ENCODE peak calls at places on chromosome 22, in four cellular contexts. One of them, this sample, is unnamed. For H3K36me3, the result is how much of the 10 kb centered on the place peaks cover.

GRCh38 chr22:24305260-24305692 is 34.6 kb downstream of the SPECC1L start:
- DNase-seq in right atrium auricular region: no peak
- DNase-seq in heart right ventricle: no peak
- DNase-seq in fibroblast of lung: peak
- DNase-seq in this sample: no peak

GRCh38 chr22:20549232-20549841 is 41.9 kb downstream of the MED15 start:
- DNase-seq in fibroblast of lung: peak
- DNase-seq in heart right ventricle: no peak
- DNase-seq in right atrium auricular region: no peak
- DNase-seq in this sample: no peak

GRCh38 chr22:28955817-28956216 is 72.4 kb downstream of the ZNRF3 start:
- DNase-seq in right atrium auricular region: no peak
- DNase-seq in fibroblast of lung: peak
- DNase-seq in heart right ventricle: no peak
- DNase-seq in this sample: no peak

GRCh38 chr22:38700271-38700788 is 413 bp downstream of the JOSD1 start:
- DNase-seq in heart right ventricle: peak
- DNase-seq in fibroblast of lung: no peak
- DNase-seq in right atrium auricular region: peak
- DNase-seq in this sample: no peak

GRCh38 chr22:45172872-45173585 is 9.3 kb downstream of the NUP50 start:
- DNase-seq in right atrium auricular region: no peak
- DNase-seq in fibroblast of lung: no peak
- DNase-seq in heart right ventricle: no peak
- DNase-seq in this sample: no peak

GRCh38 chr22:40210814-40211213 is 33.1 kb downstream of the TNRC6B start:
- DNase-seq in fibroblast of lung: no peak
- DNase-seq in right atrium auricular region: no peak
- DNase-seq in heart right ventricle: no peak
- DNase-seq in this sample: no peak

GRCh38 chr22:43308451-43309235 is 34.5 kb downstream of the SCUBE1 start:
- DNase-seq in heart right ventricle: no peak
- DNase-seq in right atrium auricular region: no peak
- DNase-seq in fibroblast of lung: no peak
- DNase-seq in this sample: no peak

GRCh38 chr22:23752090-23752691 is 1.3 kb upstream of the ZNF70 start:
- DNase-seq in heart right ventricle: no peak
- DNase-seq in fibroblast of lung: no peak
- DNase-seq in right atrium auricular region: no peak
- DNase-seq in this sample: no peak

GRCh38 chr22:27825174-27825573 is 23.6 kb upstream of the MN1 start:
- DNase-seq in right atrium auricular region: no peak
- DNase-seq in heart right ventricle: no peak
- DNase-seq in fibroblast of lung: no peak
- DNase-seq in this sample: no peak

GRCh38 chr22:19962246-19962908 is 20.8 kb upstream of the TXNRD2 start:
- DNase-seq in right atrium auricular region: no peak
- DNase-seq in heart right ventricle: peak
- DNase-seq in fibroblast of lung: peak
- DNase-seq in this sample: no peak

GRCh38 chr22:38871360-38872171 is 450 bp downstream of the CBX6 start:
- DNase-seq in heart right ventricle: no peak
- DNase-seq in right atrium auricular region: peak
- DNase-seq in fibroblast of lung: no peak
- DNase-seq in this sample: no peak

GRCh38 chr22:41040483-41040882 is 51.9 kb upstream of the EP300 start:
- DNase-seq in heart right ventricle: no peak
- DNase-seq in right atrium auricular region: no peak
- DNase-seq in fibroblast of lung: no peak
- DNase-seq in this sample: no peak

GRCh38 chr22:19880786-19881569 is 26.3 kb upstream of the GNB1L start:
- DNase-seq in right atrium auricular region: peak
- DNase-seq in heart right ventricle: no peak
- DNase-seq in fibroblast of lung: peak
- DNase-seq in this sample: peak

GRCh38 chr22:22462813-22463567 is 45.6 kb downstream of the ZNF280B start:
- DNase-seq in heart right ventricle: no peak
- DNase-seq in fibroblast of lung: no peak
- DNase-seq in right atrium auricular region: no peak
- DNase-seq in this sample: no peak

GRCh38 chr22:40714514-40714966 is 35.3 kb downstream of the MCHR1 start:
- DNase-seq in right atrium auricular region: no peak
- DNase-seq in fibroblast of lung: peak
- DNase-seq in heart right ventricle: no peak
- DNase-seq in this sample: peak

GRCh38 chr22:33914699-33915098 is 5.6 kb downstream of the LARGE1 start:
- DNase-seq in fibroblast of lung: no peak
- DNase-seq in right atrium auricular region: no peak
- DNase-seq in heart right ventricle: no peak
- DNase-seq in this sample: no peak

GRCh38 chr22:17057959-17058814 is 26.6 kb upstream of the IL17RA start:
- DNase-seq in heart right ventricle: peak
- DNase-seq in fibroblast of lung: peak
- DNase-seq in right atrium auricular region: no peak
- DNase-seq in this sample: no peak

GRCh38 chr22:19292262-19293230 is 1.0 kb upstream of the CLTCL1 start:
- DNase-seq in heart right ventricle: no peak
- DNase-seq in right atrium auricular region: no peak
- DNase-seq in fibroblast of lung: no peak
- DNase-seq in this sample: no peak

DNA sequence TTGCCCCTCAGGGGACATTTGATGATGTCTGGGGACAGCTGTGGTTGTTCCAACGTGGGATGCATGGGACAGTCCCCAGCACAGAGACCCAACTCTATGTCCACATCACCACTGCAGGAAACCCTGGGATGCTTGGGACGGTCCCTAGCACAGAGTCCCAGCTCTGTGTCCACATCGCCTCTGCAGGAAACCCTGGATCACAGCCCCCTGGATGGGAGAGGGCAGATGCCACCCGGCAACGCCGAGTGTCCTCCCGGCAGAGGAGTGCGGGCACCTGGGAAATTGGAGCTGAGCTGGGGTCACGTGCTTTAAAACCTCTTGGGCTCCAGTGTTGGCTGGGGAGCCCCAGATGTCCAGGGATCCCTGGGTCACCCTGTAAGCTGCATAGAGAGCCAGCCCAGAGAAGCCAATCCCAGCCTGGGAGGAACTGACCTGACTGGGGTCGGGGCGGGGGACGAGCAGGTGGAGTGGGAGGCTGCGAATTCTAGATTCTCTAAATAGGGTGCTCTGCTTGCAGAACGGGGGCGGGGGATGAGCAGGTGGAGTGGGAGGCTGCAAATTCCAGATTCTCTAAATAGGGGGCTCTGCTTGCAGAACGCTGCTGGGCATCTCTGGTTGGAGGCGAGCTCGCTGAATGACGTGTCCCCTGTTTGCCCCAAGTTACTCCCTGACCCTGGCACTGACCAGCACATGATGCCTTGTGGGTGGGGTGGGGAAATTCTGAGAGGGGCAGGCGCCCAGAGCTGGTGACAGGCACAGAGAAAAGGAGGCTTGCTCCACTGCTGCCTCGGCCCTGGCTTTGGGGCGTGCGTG is 1197.8 kb downstream of the BRD1 start:
- DNase-seq in right atrium auricular region: no peak
- DNase-seq in heart right ventricle: no peak
- DNase-seq in fibroblast of lung: no peak
- DNase-seq in this sample: no peak
- H3K4me3 ChIP-seq in right atrium auricular region: no peak
- H3K4me3 ChIP-seq in heart right ventricle: no peak
- H3K4me3 ChIP-seq in fibroblast of lung: no peak
- H3K4me3 ChIP-seq in this sample: no peak

GRCh38 chr22:47155131-47155885 is 392.9 kb downstream of the TBC1D22A start:
- DNase-seq in right atrium auricular region: no peak
- DNase-seq in fibroblast of lung: no peak
- DNase-seq in heart right ventricle: peak
- DNase-seq in this sample: no peak

GRCh38 chr22:47155912-47156311 is 393.5 kb downstream of the TBC1D22A start:
- DNase-seq in fibroblast of lung: no peak
- DNase-seq in right atrium auricular region: no peak
- DNase-seq in heart right ventricle: no peak
- DNase-seq in this sample: no peak

GRCh38 chr22:47153854-47154542 is 391.5 kb downstream of the TBC1D22A start:
- DNase-seq in heart right ventricle: no peak
- DNase-seq in fibroblast of lung: peak
- DNase-seq in right atrium auricular region: no peak
- DNase-seq in this sample: no peak

GRCh38 chr22:47152938-47153337 is 390.5 kb downstream of the TBC1D22A start:
- DNase-seq in right atrium auricular region: no peak
- DNase-seq in heart right ventricle: no peak
- DNase-seq in fibroblast of lung: peak
- DNase-seq in this sample: no peak

DNA sequence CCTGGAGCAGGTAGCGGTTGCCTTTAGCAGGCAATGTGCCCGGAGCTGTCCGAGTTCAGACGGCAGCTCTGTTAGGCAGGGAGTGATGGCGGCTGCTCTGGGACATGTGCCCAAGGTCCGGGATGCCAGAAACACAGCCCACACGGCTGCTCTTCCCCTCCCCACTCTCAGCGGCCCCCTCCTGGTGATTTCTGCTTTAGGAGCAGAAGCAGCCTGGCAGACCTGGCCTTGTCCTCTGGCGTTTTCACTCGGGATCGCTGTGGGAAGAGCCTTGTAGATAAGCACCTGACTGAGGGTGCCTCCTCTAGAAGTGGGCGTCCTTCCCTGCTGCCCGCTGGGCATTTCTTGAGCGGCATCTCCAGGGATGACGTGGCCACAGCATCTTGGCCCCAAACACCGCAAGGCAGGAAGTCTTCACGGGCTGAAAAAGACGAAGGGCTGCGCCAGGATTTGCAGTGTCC is 392.2 kb downstream of the TBC1D22A start:
- DNase-seq in right atrium auricular region: peak
- DNase-seq in heart right ventricle: peak
- DNase-seq in fibroblast of lung: peak
- DNase-seq in this sample: no peak
- TF ChIP-seq CTCF in right atrium auricular region: peak
- TF ChIP-seq CTCF in heart right ventricle: no peak
- TF ChIP-seq CTCF in fibroblast of lung: peak
- TF ChIP-seq CTCF in this sample: no peak

GRCh38 chr22:37619991-37620390 is 11.4 kb downstream of the GGA1 start:
- DNase-seq in heart right ventricle: no peak
- DNase-seq in right atrium auricular region: no peak
- DNase-seq in fibroblast of lung: no peak
- DNase-seq in this sample: no peak
- H3K36me3 ChIP-seq in heart right ventricle: under half
- H3K36me3 ChIP-seq in right atrium auricular region: half or more
- H3K36me3 ChIP-seq in fibroblast of lung: under half
- H3K36me3 ChIP-seq in this sample: under half

GRCh38 chr22:47539374-47539773 is 776.9 kb downstream of the TBC1D22A start:
- DNase-seq in heart right ventricle: no peak
- DNase-seq in fibroblast of lung: no peak
- DNase-seq in right atrium auricular region: no peak
- DNase-seq in this sample: no peak

GRCh38 chr22:47535681-47536080 is 773.2 kb downstream of the TBC1D22A start:
- DNase-seq in fibroblast of lung: no peak
- DNase-seq in right atrium auricular region: no peak
- DNase-seq in heart right ventricle: no peak
- DNase-seq in this sample: no peak

GRCh38 chr22:47540011-47540410 is 777.6 kb downstream of the TBC1D22A start:
- DNase-seq in right atrium auricular region: no peak
- DNase-seq in heart right ventricle: no peak
- DNase-seq in fibroblast of lung: no peak
- DNase-seq in this sample: no peak

GRCh38 chr22:47534150-47535133 is 772.0 kb downstream of the TBC1D22A start:
- DNase-seq in fibroblast of lung: no peak
- DNase-seq in heart right ventricle: no peak
- DNase-seq in right atrium auricular region: no peak
- DNase-seq in this sample: no peak
- H3K4me3 ChIP-seq in fibroblast of lung: no peak
- H3K4me3 ChIP-seq in heart right ventricle: no peak
- H3K4me3 ChIP-seq in right atrium auricular region: no peak
- H3K4me3 ChIP-seq in this sample: no peak

GRCh38 chr22:30575011-30575671 is 676 bp upstream of the GAL3ST1 start:
- DNase-seq in heart right ventricle: peak
- DNase-seq in right atrium auricular region: peak
- DNase-seq in fibroblast of lung: peak
- DNase-seq in this sample: no peak
- TF ChIP-seq CTCF in heart right ventricle: no peak
- TF ChIP-seq CTCF in right atrium auricular region: no peak
- TF ChIP-seq CTCF in fibroblast of lung: no peak
- TF ChIP-seq CTCF in this sample: no peak

GRCh38 chr22:35319244-35319985 is 19.7 kb downstream of the TOM1 start:
- DNase-seq in fibroblast of lung: no peak
- DNase-seq in heart right ventricle: no peak
- DNase-seq in right atrium auricular region: no peak
- DNase-seq in this sample: no peak
- H3K36me3 ChIP-seq in fibroblast of lung: under half
- H3K36me3 ChIP-seq in heart right ventricle: under half
- H3K36me3 ChIP-seq in right atrium auricular region: half or more
- H3K36me3 ChIP-seq in this sample: under half

DNA sequence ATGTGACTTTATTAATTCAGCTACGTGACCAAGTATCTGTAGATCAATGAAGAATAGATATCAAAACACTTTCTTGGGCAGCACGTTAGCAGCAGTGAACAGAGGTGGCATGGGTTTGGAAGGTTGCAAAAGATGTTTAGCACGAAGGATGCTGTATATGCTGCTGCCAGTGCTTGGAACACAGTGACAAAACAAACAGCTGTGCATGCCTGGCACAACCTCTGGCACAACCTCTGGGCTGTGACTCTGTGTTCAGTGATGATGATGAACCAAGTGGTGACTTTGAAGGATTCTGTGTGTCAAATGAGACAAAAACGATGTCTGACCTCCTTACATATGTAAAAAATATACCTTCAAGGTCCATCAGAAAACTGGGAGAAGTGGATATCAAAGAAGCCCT is 104.7 kb downstream of the TBC1D22A start:
- DNase-seq in right atrium auricular region: no peak
- DNase-seq in heart right ventricle: no peak
- DNase-seq in fibroblast of lung: no peak
- DNase-seq in this sample: no peak
- H3K4me3 ChIP-seq in right atrium auricular region: no peak
- H3K4me3 ChIP-seq in heart right ventricle: no peak
- H3K4me3 ChIP-seq in fibroblast of lung: no peak
- H3K4me3 ChIP-seq in this sample: no peak

GRCh38 chr22:26585104-26585790 is 4.7 kb downstream of the TPST2 start:
- DNase-seq in heart right ventricle: peak
- DNase-seq in fibroblast of lung: peak
- DNase-seq in right atrium auricular region: peak
- DNase-seq in this sample: peak
- TF ChIP-seq CTCF in heart right ventricle: no peak
- TF ChIP-seq CTCF in fibroblast of lung: no peak
- TF ChIP-seq CTCF in right atrium auricular region: peak
- TF ChIP-seq CTCF in this sample: peak